ENCODE peak calls at places on chromosomes 1 and 21, in nine cellular contexts. B, Z, D, G, X, W, Q, H and V are unnamed samples.

GRCh38 chr1:179141592-179142244 is 59.8 kb downstream of the TOR3A start:
- DNase-seq in B (no peak), Z (no peak), D (no peak), G (no peak), X (peak; percentile 68), W (no peak), Q (no peak), H (no peak), V (no peak)

GRCh38 chr1:45412899-45413298 is 72.7 kb upstream of the MUTYH start:
- DNase-seq in B (no peak), Z (no peak), D (no peak), G (no peak), X (no peak), W (no peak), Q (no peak), H (no peak), V (no peak)

GRCh38 chr1:14969006-14969405 is 184.5 kb upstream of the TMEM51 start:
- DNase-seq in B (no peak), Z (peak; percentile 7), D (no peak), G (no peak), X (no peak), W (no peak), Q (no peak), H (no peak), V (no peak)

GRCh38 chr1:170664828-170665617 is 1.1 kb downstream of the PRRX1 start:
- DNase-seq in B (peak; percentile 61), Z (peak; percentile 31), D (no peak), G (no peak), X (peak; percentile 72), W (peak; percentile 42), Q (peak; percentile 88), H (peak; percentile 52), V (no peak)

GRCh38 chr1:30955448-30956015 is 47.0 kb upstream of the SDC3 start:
- DNase-seq in B (no peak), Z (no peak), D (no peak), G (no peak), X (peak; percentile 54), W (no peak), Q (no peak), H (no peak), V (no peak)

GRCh38 chr1:49060766-49061165 is 284.1 kb upstream of the BEND5 start:
- DNase-seq in B (no peak), Z (no peak), D (no peak), G (no peak), X (peak; percentile 63), W (no peak), Q (no peak), H (no peak), V (no peak)

GRCh38 chr1:243946946-243947345 is 96.9 kb upstream of the AKT3 start:
- DNase-seq in B (no peak), Z (no peak), D (no peak), G (peak; percentile 51), X (peak; percentile 33), W (no peak), Q (no peak), H (peak; percentile 95), V (no peak)

GRCh38 chr1:187817782-187818181 is 989.0 kb downstream of the PLA2G4A start:
- DNase-seq in B (no peak), Z (no peak), D (no peak), G (peak; percentile 19), X (no peak), W (no peak), Q (no peak), H (no peak), V (no peak)

GRCh38 chr1:226816585-226816984 is 53.8 kb upstream of the PSEN2 start:
- DNase-seq in B (no peak), Z (no peak), D (no peak), G (no peak), X (no peak), W (no peak), Q (no peak), H (peak; percentile 60), V (no peak)
- H3K4me1 ChIP-seq in B (peaks cover 67% of the 10 kb centered on the region), Z (no peaks in the 10 kb centered on the region), D (peaks cover 24% of the 10 kb centered on the region), G (no peaks in the 10 kb centered on the region), X (peaks cover 9% of the 10 kb centered on the region), W (peaks cover 15% of the 10 kb centered on the region), Q (no peaks in the 10 kb centered on the region), H (no peaks in the 10 kb centered on the region), V (peaks cover 4% of the 10 kb centered on the region)

GRCh38 chr1:53938136-53938830 is 7.2 kb downstream of the IFT25 start:
- DNase-seq in B (no peak), Z (no peak), D (no peak), G (no peak), X (no peak), W (no peak), Q (no peak), H (no peak), V (no peak)
- H3K27me3 ChIP-seq in B (no peaks in the 10 kb centered on the region), Z (no peaks in the 10 kb centered on the region), D (no peaks in the 10 kb centered on the region), G (no peaks in the 10 kb centered on the region), X (no peaks in the 10 kb centered on the region), W (no peaks in the 10 kb centered on the region), Q (no peaks in the 10 kb centered on the region), H (no peaks in the 10 kb centered on the region), V (no peaks in the 10 kb centered on the region)

GRCh38 chr1:40185951-40186864 is 25.0 kb downstream of the RLF start:
- DNase-seq in B (no peak), Z (no peak), D (no peak), G (no peak), X (peak; percentile 25), W (no peak), Q (no peak), H (peak; percentile 32), V (no peak)
- H3K4me1 ChIP-seq in B (peaks cover 72% of the 10 kb centered on the region), Z (no peaks in the 10 kb centered on the region), D (peaks cover 19% of the 10 kb centered on the region), G (peaks cover 32% of the 10 kb centered on the region), X (peaks cover 18% of the 10 kb centered on the region), W (no peaks in the 10 kb centered on the region), Q (peaks cover 3% of the 10 kb centered on the region), H (no peaks in the 10 kb centered on the region), V (no peaks in the 10 kb centered on the region)

GRCh38 chr1:212295579-212295978 is 10.4 kb downstream of the PPP2R5A start:
- DNase-seq in B (no peak), Z (no peak), D (no peak), G (no peak), X (no peak), W (no peak), Q (no peak), H (no peak), V (no peak)
- H3K27me3 ChIP-seq in B (no peaks in the 10 kb centered on the region), Z (no peaks in the 10 kb centered on the region), D (no peaks in the 10 kb centered on the region), G (no peaks in the 10 kb centered on the region), X (no peaks in the 10 kb centered on the region), W (no peaks in the 10 kb centered on the region), Q (no peaks in the 10 kb centered on the region), H (no peaks in the 10 kb centered on the region), V (no peaks in the 10 kb centered on the region)

GRCh38 chr21:33662046-33662445 is 19.7 kb downstream of the ITSN1 start:
- DNase-seq in B (no peak), Z (no peak), D (no peak), G (no peak), X (no peak), W (no peak), Q (no peak), H (no peak), V (no peak)
- H3K4me1 ChIP-seq in B (peaks cover 36% of the 10 kb centered on the region), Z (no peaks in the 10 kb centered on the region), D (peaks cover 23% of the 10 kb centered on the region), G (no peaks in the 10 kb centered on the region), X (peaks cover 10% of the 10 kb centered on the region), W (peaks cover 24% of the 10 kb centered on the region), Q (no peaks in the 10 kb centered on the region), H (peaks cover 16% of the 10 kb centered on the region), V (no peaks in the 10 kb centered on the region)

DNA sequence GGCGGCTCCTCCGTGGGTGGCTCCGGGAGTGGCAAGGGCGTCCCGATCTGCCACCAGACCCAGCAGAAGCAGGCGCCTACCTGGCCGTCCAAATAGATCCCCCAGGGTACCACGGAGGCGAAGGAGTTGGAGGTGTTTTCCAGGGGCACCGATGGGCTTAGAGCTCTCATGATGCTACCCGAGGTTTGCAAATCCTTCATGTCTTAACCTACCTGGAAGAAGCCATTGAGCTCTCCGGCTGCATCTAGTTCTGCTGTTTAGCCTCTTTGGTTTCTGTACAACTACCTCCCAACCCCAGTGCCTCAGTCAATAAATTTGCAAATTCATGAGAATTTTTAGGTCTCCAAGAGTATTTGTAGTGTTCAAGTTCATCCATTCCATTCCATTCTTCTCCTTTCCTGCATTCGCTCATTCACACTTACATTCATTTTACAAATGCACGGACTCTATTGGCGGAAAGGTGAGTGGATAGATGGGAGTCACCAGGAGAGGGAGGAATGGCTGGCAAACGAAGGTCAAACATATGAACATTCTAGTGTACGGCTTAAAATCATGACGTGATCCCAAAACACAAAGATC is 2.4 kb downstream of the LORICRIN start:
- DNase-seq in B (no peak), Z (no peak), D (no peak), G (no peak), X (no peak), W (no peak), Q (no peak), H (no peak), V (no peak)
- H3K27me3 ChIP-seq in B (peaks cover 63% of the 10 kb centered on the region), Z (peaks cover 6% of the 10 kb centered on the region), D (peaks cover 47% of the 10 kb centered on the region), G (peaks cover 21% of the 10 kb centered on the region), X (peaks cover 59% of the 10 kb centered on the region), W (peaks cover 26% of the 10 kb centered on the region), Q (no peaks in the 10 kb centered on the region), H (no peaks in the 10 kb centered on the region), V (peaks cover 13% of the 10 kb centered on the region)

DNA sequence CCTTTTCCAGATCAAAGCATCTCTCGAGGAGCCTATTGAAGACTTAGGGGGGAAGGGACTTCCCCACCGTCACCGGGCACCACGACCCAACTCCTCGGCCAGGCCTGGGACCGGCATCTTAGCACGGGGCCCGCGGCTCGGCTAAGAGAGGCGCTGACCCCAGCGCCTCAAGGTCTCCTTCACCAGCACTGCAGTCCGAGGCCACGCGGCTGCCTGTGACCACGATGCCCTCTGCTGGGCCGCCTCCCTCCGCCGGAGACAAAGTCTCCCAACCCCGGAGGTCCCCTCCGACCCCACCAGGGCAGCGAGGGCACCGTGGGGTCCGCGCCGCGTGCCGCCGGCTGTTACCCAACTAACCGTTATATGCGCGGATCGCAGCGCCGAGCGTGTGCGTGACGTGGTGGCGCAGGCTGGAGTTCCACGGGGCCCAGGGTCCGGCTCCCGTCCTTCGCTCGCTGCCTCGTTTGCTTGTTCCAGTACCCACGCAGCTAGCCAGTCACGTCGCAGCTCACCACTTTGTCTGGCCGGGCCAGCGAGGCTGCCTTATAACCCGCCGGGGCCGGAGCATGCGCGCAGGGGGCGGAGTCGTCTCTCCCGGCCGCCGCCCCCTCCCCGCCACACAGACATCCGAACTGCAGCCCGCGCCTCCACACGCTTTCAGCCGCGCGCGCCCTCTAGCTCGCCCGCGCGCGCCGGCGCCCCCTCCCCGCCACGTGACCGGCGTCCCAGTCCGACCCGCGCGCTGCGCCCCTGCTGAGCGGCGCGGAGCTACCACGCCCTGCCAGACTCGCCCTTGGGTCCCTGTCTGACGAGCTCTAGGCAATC is at the start of gene SLC16A1:
- DNase-seq in B (peak; percentile 95), Z (peak; percentile 77), D (peak; percentile 91), G (peak; percentile 89), X (peak; percentile 98), W (peak; percentile 83), Q (peak; percentile 97), H (peak; percentile 93), V (peak; percentile 91)
- H3K4me1 ChIP-seq in B (peaks cover 62% of the 10 kb centered on the region), Z (no peaks in the 10 kb centered on the region), D (peaks cover 19% of the 10 kb centered on the region), G (peaks cover 32% of the 10 kb centered on the region), X (peaks cover 23% of the 10 kb centered on the region), W (no peaks in the 10 kb centered on the region), Q (no peaks in the 10 kb centered on the region), H (peaks cover 10% of the 10 kb centered on the region), V (peaks cover 3% of the 10 kb centered on the region)

GRCh38 chr1:157955860-157956259 is 37.6 kb upstream of the KIRREL1 start:
- DNase-seq in B (no peak), Z (no peak), D (no peak), G (no peak), X (no peak), W (no peak), Q (no peak), H (no peak), V (no peak)
- H3K27me3 ChIP-seq in B (peaks cover 8% of the 10 kb centered on the region), Z (no peaks in the 10 kb centered on the region), D (no peaks in the 10 kb centered on the region), G (no peaks in the 10 kb centered on the region), X (peaks cover 6% of the 10 kb centered on the region), W (no peaks in the 10 kb centered on the region), Q (peaks cover 3% of the 10 kb centered on the region), H (no peaks in the 10 kb centered on the region), V (no peaks in the 10 kb centered on the region)

GRCh38 chr1:46615735-46616134 is 876 bp downstream of the MOB3C start:
- DNase-seq in B (no peak), Z (no peak), D (no peak), G (no peak), X (no peak), W (no peak), Q (no peak), H (no peak), V (no peak)
- H3K4me1 ChIP-seq in B (peaks cover 58% of the 10 kb centered on the region), Z (peaks cover 14% of the 10 kb centered on the region), D (peaks cover 52% of the 10 kb centered on the region), G (peaks cover 62% of the 10 kb centered on the region), X (peaks cover 13% of the 10 kb centered on the region), W (peaks cover 34% of the 10 kb centered on the region), Q (no peaks in the 10 kb centered on the region), H (peaks cover 10% of the 10 kb centered on the region), V (peaks cover 3% of the 10 kb centered on the region)